ENCODE peak calls at places on chromosomes 16 and 17, in eight cellular contexts. S is cardiac fibroblast; Y is GM20000; O is right lobe of liver; K is progenitor cell of endocrine pancreas; V is GM12865; T is stimulated activated CD8-positive, alpha-beta memory T cell treated with anti-CD3 and anti-CD28 coated beads, Interleukin-4, amount 100 ng/mL, for 24 hours; J is colonic mucosa. C is an unnamed sample.

GRCh38 chr17:56358651-56359050 is 205.4 kb downstream of the ANKFN1 start:
- DNase-seq in Y (no peak), T (no peak), V (no peak), J (no peak), S (no peak), O (no peak), K (no peak), C (no peak)

GRCh38 chr16:57622361-57623250 is 5.8 kb upstream of the ADGRG1 start:
- DNase-seq in T (no peak), V (no peak), Y (no peak), S (no peak), J (no peak), K (no peak), O (no peak), C (no peak)

GRCh38 chr17:60401819-60402218 is 9.9 kb upstream of the USP32 start:
- DNase-seq in J (no peak), V (no peak), K (no peak), O (no peak), T (no peak), S (no peak), Y (no peak), C (no peak)

GRCh38 chr16:55370762-55371482 is 46.9 kb downstream of the IRX6 start:
- DNase-seq in K (peak), Y (peak), O (peak), S (peak), V (no peak), J (peak), T (no peak), C (peak)

GRCh38 chr17:76492989-76493501 is 8.2 kb downstream of the RHBDF2 start:
- DNase-seq in V (peak), S (peak), T (peak), Y (peak), J (peak), O (no peak), K (no peak), C (peak)

GRCh38 chr17:64992325-64992802 is 64.2 kb downstream of the GNA13 start:
- DNase-seq in V (no peak), T (no peak), O (no peak), K (no peak), S (no peak), J (no peak), Y (no peak), C (peak)

GRCh38 chr17:13420294-13421277 is 181.1 kb downstream of the HS3ST3A1 start:
- DNase-seq in O (no peak), V (no peak), T (no peak), J (no peak), Y (no peak), K (no peak), S (peak), C (peak)

GRCh38 chr17:8828517-8828875 is 29.3 kb upstream of the MFSD6L start:
- DNase-seq in K (no peak), Y (no peak), O (no peak), S (no peak), V (peak), J (no peak), T (no peak), C (peak)

GRCh38 chr16:48559462-48560211 is 50.3 kb downstream of the N4BP1 start:
- DNase-seq in T (no peak), J (no peak), K (no peak), S (no peak), V (no peak), O (no peak), Y (no peak), C (no peak)

GRCh38 chr17:76246080-76247066 is 6.1 kb upstream of the RNF157 start:
- DNase-seq in S (no peak), K (no peak), T (no peak), O (peak), V (peak), Y (peak), J (no peak), C (no peak)

GRCh38 chr17:40415390-40415789 is 2.3 kb downstream of the TOP2A start:
- DNase-seq in V (peak), T (no peak), S (peak), O (no peak), Y (no peak), J (no peak), K (no peak), C (peak)

GRCh38 chr17:50043290-50044148 is 12.4 kb upstream of the ITGA3 start:
- DNase-seq in O (no peak), S (peak), K (no peak), Y (no peak), J (peak), V (no peak), T (no peak), C (peak)

GRCh38 chr17:79933863-79934652 is 94.8 kb upstream of the CBX4 start:
- DNase-seq in S (peak), J (no peak), Y (no peak), O (no peak), K (no peak), V (peak), T (no peak), C (no peak)